ENCODE peak calls at places on chromosome 11, in ten cellular contexts. D is GM12878; Y is SJSA1; G is activated naive CD8-positive, alpha-beta T cell treated with anti-CD3 and anti-CD28 coated beads for 36 hours; Z is tibial nerve; C is AG20443; Q is AG09319; J is SHP77 treated with DMSO at 0.1 percent for 48 hours; W is heart left ventricle; B is adipocyte. E is an unnamed sample.

GRCh38 chr11:7262672-7263071 is 11.0 kb downstream of the SYT9 start:
- DNase-seq in D (no peak), Y (no peak), G (no peak), Z (no peak), C (no peak), Q (no peak), J (no peak), W (no peak), B (no peak), E (no peak)

GRCh38 chr11:35419713-35420333 is 465 bp upstream of the SLC1A2 start:
- DNase-seq in D (no peak), Y (no peak), G (peak), Z (no peak), C (peak), Q (no peak), J (no peak), W (no peak), B (no peak), E (no peak)

GRCh38 chr11:114348200-114349191 is 51.8 kb downstream of the C11orf71 start:
- DNase-seq in D (no peak), Y (peak), G (peak), Z (peak), C (peak), Q (peak), J (peak), W (no peak), B (peak), E (peak)

GRCh38 chr11:46072172-46072964 is 48.9 kb downstream of the PHF21A start:
- DNase-seq in D (no peak), Y (no peak), G (no peak), Z (no peak), C (no peak), Q (peak), J (no peak), W (no peak), B (no peak), E (no peak)

GRCh38 chr11:65206441-65206841 is 24.7 kb downstream of the CAPN1 start:
- DNase-seq in D (no peak), Y (no peak), G (no peak), Z (no peak), C (no peak), Q (no peak), J (no peak), W (no peak), B (no peak), E (no peak)

GRCh38 chr11:116461789-116462188 is 311.0 kb downstream of the BUD13 start:
- DNase-seq in D (no peak), Y (no peak), G (no peak), Z (no peak), C (no peak), Q (no peak), J (no peak), W (no peak), B (no peak), E (no peak)

GRCh38 chr11:78652866-78653265 is 78.2 kb upstream of the NARS2 start:
- DNase-seq in D (no peak), Y (no peak), G (no peak), Z (no peak), C (no peak), Q (no peak), J (no peak), W (no peak), B (no peak), E (no peak)

GRCh38 chr11:119421941-119422504 is 949 bp downstream of the THY1 start:
- DNase-seq in D (no peak), Y (peak), G (peak), Z (no peak), C (peak), Q (no peak), J (no peak), W (no peak), B (peak), E (no peak)

GRCh38 chr11:27429740-27430451 is 42.7 kb downstream of the LGR4 start:
- DNase-seq in D (no peak), Y (no peak), G (no peak), Z (no peak), C (no peak), Q (no peak), J (no peak), W (no peak), B (peak), E (peak)

GRCh38 chr11:118443590-118444218 is 7.4 kb downstream of the KMT2A start:
- DNase-seq in D (peak), Y (no peak), G (no peak), Z (no peak), C (no peak), Q (no peak), J (no peak), W (no peak), B (no peak), E (no peak)

GRCh38 chr11:110509485-110509884 is 79.7 kb downstream of the FDX1 start:
- DNase-seq in D (no peak), Y (no peak), G (no peak), Z (no peak), C (no peak), Q (no peak), J (no peak), W (no peak), B (no peak), E (no peak)

GRCh38 chr11:62324738-62325556 is 12.3 kb upstream of the ASRGL1 start:
- DNase-seq in D (no peak), Y (peak), G (peak), Z (peak), C (peak), Q (no peak), J (peak), W (peak), B (no peak), E (no peak)

GRCh38 chr11:57566035-57566504 is 1.4 kb downstream of the UBE2L6 start:
- DNase-seq in D (peak), Y (no peak), G (peak), Z (peak), C (peak), Q (no peak), J (no peak), W (no peak), B (peak), E (no peak)

GRCh38 chr11:109133159-109133558 is 288.8 kb upstream of the C11orf87 start:
- DNase-seq in D (no peak), Y (no peak), G (no peak), Z (no peak), C (no peak), Q (no peak), J (no peak), W (no peak), B (no peak), E (no peak)

GRCh38 chr11:116813781-116814471 is 9.2 kb downstream of the APOA4 start:
- DNase-seq in D (no peak), Y (no peak), G (no peak), Z (no peak), C (no peak), Q (no peak), J (no peak), W (no peak), B (no peak), E (no peak)

GRCh38 chr11:7251487-7251835 is 243 bp upstream of the SYT9 start:
- DNase-seq in D (no peak), Y (peak), G (no peak), Z (no peak), C (no peak), Q (no peak), J (no peak), W (no peak), B (no peak), E (no peak)

GRCh38 chr11:130897262-130898182 is 18.8 kb downstream of the SNX19 start:
- DNase-seq in D (no peak), Y (peak), G (no peak), Z (peak), C (peak), Q (peak), J (no peak), W (peak), B (no peak), E (peak)

GRCh38 chr11:45988922-45989321 is 66.5 kb downstream of the LARGE2 start:
- DNase-seq in D (no peak), Y (no peak), G (no peak), Z (no peak), C (no peak), Q (no peak), J (no peak), W (no peak), B (no peak), E (no peak)

E was measured in T1000.